ENCODE peak calls at places on chromosome X, in four cellular contexts. O, N, S and E are unnamed samples.

GRCh38 chrX:153626863-153627674 is 19.9 kb upstream of the DUSP9 start:
- DNase-seq in N (no peak), O (peak; percentile 21), S (no peak), E (no peak)

GRCh38 chrX:1380672-1381233 is 11.2 kb downstream of the SLC25A6 start:
- DNase-seq in O (peak; percentile 61), S (no peak), N (no peak), E (no peak)

GRCh38 chrX:134774190-134775048 is 116.1 kb upstream of the PLAC1 start:
- DNase-seq in N (no peak), S (no peak), O (no peak), E (no peak)

GRCh38 chrX:38112566-38112965 is 106.2 kb downstream of the SYTL5 start:
- DNase-seq in S (no peak), O (no peak), N (no peak), E (no peak)

GRCh38 chrX:39397561-39398200 is 596.4 kb downstream of the MID1IP1 start:
- DNase-seq in O (no peak), N (no peak), S (no peak), E (peak; percentile 58)

GRCh38 chrX:10360121-10360520 is 203.3 kb downstream of the CLCN4 start:
- DNase-seq in N (no peak), S (no peak), O (no peak), E (peak; percentile 2)

GRCh38 chrX:50114113-50114512 is 86.7 kb downstream of the AKAP4 start:
- DNase-seq in O (no peak), S (no peak), N (peak; percentile 40), E (no peak)

GRCh38 chrX:46325312-46325877 is 219.8 kb downstream of the ZNF674 start:
- DNase-seq in S (no peak), N (peak; percentile 58), O (no peak), E (peak; percentile 20)

GRCh38 chrX:41332408-41332987 is 1.5 kb upstream of the DDX3X start:
- DNase-seq in N (peak; percentile 24), S (no peak), O (no peak), E (no peak)

GRCh38 chrX:17706676-17707075 is 30.6 kb upstream of the SCML1 start:
- DNase-seq in O (no peak), N (no peak), S (no peak), E (no peak)

GRCh38 chrX:100636321-100636991 is at the start of gene TSPAN6:
- DNase-seq in S (peak; percentile 44), N (peak; percentile 87), O (peak; percentile 83), E (peak; percentile 87)

GRCh38 chrX:20320461-20321159 is 53.9 kb upstream of the RPS6KA3 start:
- DNase-seq in S (peak; percentile 50), N (no peak), O (no peak), E (no peak)

DNA sequence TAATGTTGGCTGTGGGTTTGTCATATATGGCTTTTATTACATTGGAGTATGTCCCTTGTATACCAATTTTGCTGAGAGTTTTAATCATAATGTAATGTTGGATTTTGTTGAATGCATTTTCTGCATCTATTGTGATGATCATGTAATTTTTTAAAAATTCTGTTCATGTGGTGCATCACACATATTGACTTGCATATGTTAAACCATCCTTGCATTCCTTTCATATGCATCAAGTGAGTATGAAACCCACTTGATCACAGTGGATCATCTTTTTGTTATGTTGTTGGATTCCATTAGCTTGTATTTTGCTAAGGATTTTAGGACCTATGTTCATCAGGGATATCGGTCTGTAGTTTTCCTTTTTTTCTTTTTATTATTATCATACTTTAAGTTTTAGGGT is 12.1 kb downstream of the HEPH start:
- DNase-seq in S (no peak), O (no peak), N (no peak), E (no peak)
- H3K27me3 ChIP-seq in S (no peaks in the 10 kb centered on the region), O (no peaks in the 10 kb centered on the region), N (no peaks in the 10 kb centered on the region), E (no peaks in the 10 kb centered on the region)

GRCh38 chrX:150203249-150203647 is 159.9 kb upstream of the MAMLD1 start:
- DNase-seq in S (no peak), N (no peak), O (no peak), E (no peak)
- H3K27me3 ChIP-seq in S (no peaks in the 10 kb centered on the region), N (no peaks in the 10 kb centered on the region), O (no peaks in the 10 kb centered on the region), E (no peaks in the 10 kb centered on the region)

DNA sequence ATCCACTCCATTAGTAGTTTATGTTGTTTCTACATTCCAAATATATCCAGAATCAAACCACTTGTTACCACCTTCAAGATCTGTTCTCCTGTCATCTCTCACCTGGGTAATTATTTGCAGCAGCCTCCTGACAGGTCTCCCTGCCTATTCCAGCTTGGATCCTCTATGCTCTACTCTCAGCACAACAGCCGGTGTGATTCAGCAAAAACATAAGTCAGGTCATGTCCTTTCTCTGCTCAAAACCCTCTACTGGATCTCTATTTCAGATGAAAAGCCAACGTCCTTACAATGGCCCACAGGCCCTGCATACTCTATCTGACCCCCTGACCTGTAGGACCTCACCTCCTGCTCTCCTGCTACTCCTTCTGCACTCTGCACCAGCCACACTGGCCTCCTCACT is 84.5 kb downstream of the NHSL2 start:
- DNase-seq in N (no peak), O (no peak), S (no peak), E (no peak)
- H3K27me3 ChIP-seq in N (no peaks in the 10 kb centered on the region), O (no peaks in the 10 kb centered on the region), S (peaks cover 1% of the 10 kb centered on the region), E (no peaks in the 10 kb centered on the region)

GRCh38 chrX:25561190-25561589 is 545.4 kb upstream of the ARX start:
- DNase-seq in O (no peak), N (no peak), S (no peak), E (no peak)

GRCh38 chrX:25555521-25555920 is 539.8 kb upstream of the ARX start:
- DNase-seq in S (no peak), N (no peak), O (no peak), E (no peak)

DNA sequence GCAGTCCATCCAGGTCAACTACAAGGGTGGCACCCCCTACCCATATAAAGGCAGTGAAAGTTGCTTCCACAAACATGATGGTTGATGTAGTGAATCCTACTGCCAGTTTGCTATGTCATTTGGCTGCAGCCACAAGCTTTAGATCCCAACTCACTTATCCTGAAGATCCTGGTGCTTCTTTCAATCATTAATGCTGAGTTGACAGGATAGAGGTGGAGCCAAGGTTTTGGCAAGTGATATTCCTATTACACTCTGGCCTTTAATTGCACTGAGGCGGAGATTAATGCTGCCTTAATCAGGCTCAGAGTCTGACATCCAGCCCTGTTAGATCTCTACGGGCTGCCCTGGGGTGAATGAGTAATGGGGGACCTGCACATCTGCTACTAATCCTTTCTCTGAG is 542.4 kb upstream of the ARX start:
- DNase-seq in N (no peak), O (no peak), S (no peak), E (no peak)
- H3K27me3 ChIP-seq in N (no peaks in the 10 kb centered on the region), O (no peaks in the 10 kb centered on the region), S (no peaks in the 10 kb centered on the region), E (no peaks in the 10 kb centered on the region)

GRCh38 chrX:31225819-31226218 is 154.0 kb upstream of the FTHL17 start:
- DNase-seq in N (no peak), O (no peak), S (no peak), E (no peak)
- H3K27me3 ChIP-seq in N (no peaks in the 10 kb centered on the region), O (no peaks in the 10 kb centered on the region), S (no peaks in the 10 kb centered on the region), E (no peaks in the 10 kb centered on the region)

GRCh38 chrX:25016938-25017598 is 1.3 kb upstream of the ARX start:
- DNase-seq in N (no peak), O (no peak), S (no peak), E (peak; percentile 36)

GRCh38 chrX:25017667-25018247 is 2.0 kb upstream of the ARX start:
- DNase-seq in N (no peak), O (no peak), S (no peak), E (peak; percentile 75)

GRCh38 chrX:25019707-25020390 is 4.1 kb upstream of the ARX start:
- DNase-seq in N (no peak), O (no peak), S (no peak), E (peak; percentile 46)

GRCh38 chrX:25020391-25021131 is 4.8 kb upstream of the ARX start:
- DNase-seq in N (peak; percentile 68), O (no peak), S (peak; percentile 45), E (peak; percentile 90)

DNA sequence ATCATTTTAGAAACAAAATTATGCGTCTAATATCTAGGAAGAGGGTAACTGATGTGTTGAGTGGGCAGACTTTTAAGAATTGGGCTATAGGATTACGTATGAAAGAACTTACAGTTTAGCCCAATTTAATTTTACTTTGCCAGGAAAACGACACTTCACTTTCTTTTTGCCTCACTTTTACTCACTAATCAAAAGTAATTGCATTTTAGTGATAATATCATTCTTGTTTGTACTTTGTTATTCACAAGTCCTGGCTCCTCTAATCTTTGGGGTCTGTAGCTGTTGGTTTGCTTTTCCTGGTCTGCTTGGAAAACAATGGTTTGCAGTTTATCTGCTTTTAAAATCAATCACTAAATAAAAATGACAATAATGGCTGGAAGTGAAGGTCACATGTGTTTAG is 2.9 kb upstream of the ARX start:
- DNase-seq in S (no peak), N (no peak), O (no peak), E (no peak)
- H3K27me3 ChIP-seq in S (no peaks in the 10 kb centered on the region), N (peaks cover 97% of the 10 kb centered on the region), O (peaks cover 4% of the 10 kb centered on the region), E (peaks cover 100% of the 10 kb centered on the region)